ENCODE peak calls at places on chromosomes 13 and 19, in five cellular contexts. X is stimulated activated CD4-positive, alpha-beta T cell treated with anti-CD3 and anti-CD28 coated beads, TNF-alpha, amount 100 ng/mL, for 4 hours; H is left ventricle myocardium superior; P is activated effector memory CD4-positive, alpha-beta T cell treated with Interleukin-2 at 50 U/mL for 16 hours; E is iris pigment epithelial cell. K is an unnamed sample.

GRCh38 chr19:38805180-38805579 is 7.6 kb downstream of the LGALS4 start:
- DNase-seq in H (no peak), X (no peak), P (no peak), E (no peak), K (no peak)

GRCh38 chr13:80979035-80979641 is 638.2 kb upstream of the SPRY2 start:
- DNase-seq in E (peak), X (no peak), H (no peak), P (no peak), K (no peak)

GRCh38 chr19:47542030-47542475 is 27.2 kb upstream of the NAPA start:
- DNase-seq in X (no peak), P (no peak), E (peak), H (peak), K (no peak)

GRCh38 chr13:114100446-114101320 is 31.7 kb downstream of the RASA3 start:
- DNase-seq in X (no peak), P (no peak), E (no peak), H (peak), K (no peak)

GRCh38 chr19:58581227-58582141 is 8.3 kb upstream of the MZF1 start:
- DNase-seq in P (peak), X (peak), H (peak), E (peak), K (peak)

GRCh38 chr13:50167224-50167947 is 152.1 kb downstream of the KCNRG start:
- DNase-seq in H (no peak), E (no peak), P (no peak), X (no peak), K (no peak)

GRCh38 chr13:98309569-98310335 is 132.7 kb upstream of the RNF113B start:
- DNase-seq in X (no peak), H (no peak), E (no peak), P (no peak), K (no peak)

GRCh38 chr13:112713517-112714253 is 23.8 kb downstream of the ATP11A start:
- DNase-seq in H (peak), X (no peak), P (no peak), E (no peak), K (no peak)

GRCh38 chr19:821976-822773 is 420 bp upstream of the PLPPR3 start:
- DNase-seq in P (no peak), E (no peak), X (no peak), H (no peak), K (no peak)

GRCh38 chr19:50311723-50312635 is 17.2 kb downstream of the KCNC3 start:
- DNase-seq in P (no peak), X (no peak), E (no peak), H (no peak), K (no peak)

GRCh38 chr19:9014809-9015208 is 4.6 kb upstream of the MUC16 start:
- DNase-seq in X (no peak), E (no peak), H (no peak), P (no peak), K (no peak)

GRCh38 chr13:104592127-104592526 is 1525.9 kb upstream of the SLC10A2 start:
- DNase-seq in H (no peak), P (no peak), E (peak), X (no peak), K (no peak)

GRCh38 chr19:16442386-16443276 is 29.1 kb downstream of the EPS15L1 start:
- DNase-seq in P (no peak), E (no peak), X (no peak), H (peak), K (no peak)

GRCh38 chr13:40539954-40540706 is 126.3 kb downstream of the FOXO1 start:
- DNase-seq in H (no peak), X (no peak), P (no peak), E (peak), K (no peak)

GRCh38 chr19:57320180-57321084 is at the start of gene ZNF543:
- DNase-seq in H (peak), E (peak), P (peak), X (peak), K (peak)

GRCh38 chr19:1074512-1075283 is 7.7 kb downstream of the ARHGAP45 start:
- DNase-seq in H (peak), P (peak), X (peak), E (no peak), K (peak)

GRCh38 chr19:55443045-55443823 is at the start of gene SHISA7:
- DNase-seq in P (no peak), E (no peak), X (no peak), H (no peak), K (no peak)

GRCh38 chr19:2770055-2771013 is 12.7 kb downstream of the SGTA start:
- DNase-seq in H (peak), E (no peak), X (no peak), P (no peak), K (no peak)

GRCh38 chr19:10006335-10006708 is 4.0 kb downstream of the COL5A3 start:
- DNase-seq in P (no peak), X (no peak), E (peak), H (peak), K (no peak)

GRCh38 chr13:39401756-39402155 is 201.2 kb downstream of the LHFPL6 start:
- DNase-seq in P (no peak), H (no peak), E (no peak), X (no peak), K (no peak)

GRCh38 chr19:46571495-46571894 is 29.6 kb upstream of the CALM3 start:
- DNase-seq in E (peak), P (no peak), H (no peak), X (no peak), K (peak)

GRCh38 chr13:65744761-65745160 is 1485.4 kb downstream of the PCDH9 start:
- DNase-seq in P (no peak), H (no peak), X (no peak), E (peak), K (no peak)

GRCh38 chr19:14361824-14362223 is 19.4 kb upstream of the ADGRE5 start:
- DNase-seq in E (no peak), P (no peak), X (no peak), H (no peak), K (no peak)

GRCh38 chr13:74258951-74259350 is 124.7 kb upstream of the KLF12 start:
- DNase-seq in H (no peak), E (no peak), P (no peak), X (no peak), K (no peak)

GRCh38 chr19:55253264-55253663 is 5.6 kb downstream of the PPP6R1 start:
- DNase-seq in H (no peak), P (no peak), X (no peak), E (no peak), K (no peak)